ENCODE peak calls at places on chromosome 3, in nine cellular contexts. Z is RPMI7951, V is NCI-H1092 treated with DMSO at 0.1 percent for 48 hours, D is neuronal stem cell, M is lung microvascular endothelial cell, H is left ventricle myocardium inferior, C is fibroblast of the conjunctiva, S is lower lobe of right lung, N is T-helper 2 cell. E is an unnamed sample.

GRCh38 chr3:161508852-161509477 is 12.4 kb downstream of the OTOL1 start:
- DNase-seq in Z (no peak), V (peak; percentile 33), D (no peak), M (peak; percentile 2), H (no peak), C (no peak), S (no peak), N (no peak), E (peak; percentile 24)

GRCh38 chr3:189458536-189458935 is 172.7 kb upstream of the TP63 start:
- DNase-seq in Z (peak; percentile 99), V (no peak), D (no peak), M (no peak), H (no peak), C (no peak), S (no peak), N (no peak), E (no peak)

GRCh38 chr3:85387913-85388510 is 429.2 kb downstream of the CADM2 start:
- DNase-seq in Z (no peak), V (peak; percentile 14), D (no peak), M (no peak), H (no peak), C (no peak), S (no peak), N (no peak), E (no peak)

GRCh38 chr3:138946554-138947302 is at the start of the genes FOXL2 and FOXL2NB:
- DNase-seq in Z (peak; percentile 26), V (no peak), D (peak; percentile 57), M (no peak), H (no peak), C (peak; percentile 94), S (no peak), N (peak; percentile 45), E (no peak)

GRCh38 chr3:138186803-138187295 is 252 bp upstream of the ARMC8 start:
- DNase-seq in Z (peak; percentile 84), V (no peak), D (no peak), M (peak; percentile 95), H (peak; percentile 93), C (peak; percentile 79), S (peak; percentile 95), N (peak; percentile 93), E (peak; percentile 95)

GRCh38 chr3:136396916-136397315 is 146.8 kb downstream of the PCCB start:
- DNase-seq in Z (no peak), V (no peak), D (no peak), M (no peak), H (no peak), C (no peak), S (no peak), N (no peak), E (no peak)

GRCh38 chr3:198113219-198114053 is 153.4 kb downstream of the LMLN start:
- DNase-seq in Z (no peak), V (no peak), D (no peak), M (peak; percentile 6), H (no peak), C (no peak), S (peak; percentile 63), N (no peak), E (no peak)

GRCh38 chr3:137770821-137771399 is 6.8 kb downstream of the SOX14 start:
- DNase-seq in Z (no peak), V (no peak), D (no peak), M (no peak), H (no peak), C (no peak), S (no peak), N (no peak), E (no peak)

GRCh38 chr3:149971403-149972075 is 844 bp upstream of the PFN2 start:
- DNase-seq in Z (peak; percentile 84), V (peak; percentile 92), D (no peak), M (peak; percentile 1), H (peak; percentile 57), C (peak; percentile 38), S (peak; percentile 65), N (peak; percentile 38), E (peak; percentile 40)

E was measured in RPMI8226.